ENCODE peak calls at places on chromosomes 16 and 17, in ten cellular contexts. Q is suprapubic skin, H is sigmoid colon, E is HCT116, F is ovary, D is uterus, W is esophagus muscularis mucosa, R is mucosa of descending colon, L is HL-60, M is AG10803. X is an unnamed sample.

GRCh38 chr16:31221357-31222160 is 4.6 kb upstream of the PYDC1 start:
- DNase-seq in Q (no peak), H (no peak), E (no peak), F (no peak), D (no peak), W (no peak), R (no peak), L (peak; percentile 70), M (no peak), X (no peak)

GRCh38 chr16:1309888-1310831 is 724 bp downstream of the UBE2I start:
- DNase-seq in Q (no peak), H (peak; percentile 89), E (no peak), F (peak; percentile 87), D (peak; percentile 74), W (no peak), R (peak; percentile 56), L (peak; percentile 53), M (peak; percentile 48), X (no peak)

GRCh38 chr16:85555549-85556455 is 57.3 kb upstream of the GSE1 start:
- DNase-seq in Q (no peak), H (no peak), E (no peak), F (peak; percentile 73), D (peak; percentile 55), W (no peak), R (peak; percentile 78), L (peak; percentile 40), M (peak; percentile 57), X (no peak)

GRCh38 chr17:44599298-44600175 is 42.3 kb downstream of the FZD2 start:
- DNase-seq in Q (no peak), H (no peak), E (no peak), F (peak; percentile 90), D (peak; percentile 85), W (no peak), R (peak; percentile 44), L (no peak), M (peak; percentile 75), X (no peak)

GRCh38 chr16:8708546-8708945 is 34.1 kb downstream of the ABAT start:
- DNase-seq in Q (no peak), H (no peak), E (no peak), F (no peak), D (no peak), W (no peak), R (no peak), L (no peak), M (no peak), X (no peak)

GRCh38 chr17:80722656-80723055 is 178.0 kb downstream of the RPTOR start:
- DNase-seq in Q (no peak), H (no peak), E (no peak), F (no peak), D (no peak), W (no peak), R (no peak), L (no peak), M (peak; percentile 22), X (no peak)

GRCh38 chr16:57115504-57116182 is 23.3 kb downstream of the CPNE2 start:
- DNase-seq in Q (no peak), H (peak; percentile 78), E (no peak), F (peak; percentile 80), D (peak; percentile 53), W (no peak), R (peak; percentile 50), L (peak; percentile 15), M (no peak), X (peak; percentile 90)

GRCh38 chr17:57655564-57655963 is 89.5 kb downstream of the CCDC182 start:
- DNase-seq in Q (no peak), H (no peak), E (no peak), F (no peak), D (no peak), W (no peak), R (no peak), L (no peak), M (no peak), X (no peak)

GRCh38 chr16:65377131-65377649 is 255.3 kb upstream of the CDH11 start:
- DNase-seq in Q (no peak), H (no peak), E (no peak), F (no peak), D (no peak), W (no peak), R (no peak), L (no peak), M (no peak), X (no peak)

GRCh38 chr17:39705786-39706348 is 6.0 kb downstream of the ERBB2 start:
- DNase-seq in Q (no peak), H (no peak), E (peak; percentile 60), F (no peak), D (no peak), W (no peak), R (peak; percentile 79), L (no peak), M (no peak), X (no peak)

GRCh38 chr16:74724820-74725549 is 24.3 kb upstream of the MLKL start:
- DNase-seq in Q (no peak), H (no peak), E (no peak), F (peak; percentile 56), D (no peak), W (no peak), R (no peak), L (no peak), M (no peak), X (peak; percentile 93)

DNA sequence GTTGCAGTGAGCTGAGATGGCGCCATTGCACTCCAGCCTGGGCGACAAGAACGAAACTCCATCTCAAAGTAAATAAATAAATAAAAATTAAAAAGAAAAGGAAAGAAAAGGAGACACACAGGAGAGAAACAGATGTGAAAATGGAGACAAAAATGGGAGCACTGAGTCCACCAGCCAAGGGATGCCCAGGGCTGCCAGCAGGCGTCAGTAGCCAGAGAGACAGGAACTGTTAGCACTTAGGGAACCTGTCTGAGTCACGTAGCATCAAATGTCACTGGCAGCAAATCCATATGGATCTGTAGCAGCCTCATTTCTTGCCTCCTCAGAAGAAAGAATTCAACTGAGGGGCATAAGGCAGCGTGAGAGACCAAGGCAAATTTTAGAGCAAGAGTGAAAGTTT is 79.7 kb downstream of the CYLD start:
- DNase-seq in Q (no peak), H (no peak), E (peak; percentile 16), F (no peak), D (no peak), W (no peak), R (no peak), L (no peak), M (no peak), X (no peak)
- TF ChIP-seq CTCF in Q (no peak), H (no peak), E (no peak), F (no peak), D (no peak), W (no peak), R (no peak), L (no peak), M (peak; percentile 14), X (no peak)

GRCh38 chr16:67392301-67393059 is 818 bp downstream of the TPPP3 start:
- DNase-seq in Q (peak; percentile 64), H (peak; percentile 61), E (no peak), F (peak; percentile 33), D (no peak), W (no peak), R (no peak), L (no peak), M (no peak), X (no peak)
- H3K4me3 ChIP-seq in Q (peak overlapping the region; percentile 52), H (peak overlapping the region; percentile 50), E (no peak overlapping the region), F (peak overlapping the region; percentile 32), D (peak overlapping the region; percentile 28), W (peak overlapping the region; percentile 62), R (no peak overlapping the region), L (no peak overlapping the region), M (peak overlapping the region; percentile 39), X (peak overlapping the region; percentile 55)

DNA sequence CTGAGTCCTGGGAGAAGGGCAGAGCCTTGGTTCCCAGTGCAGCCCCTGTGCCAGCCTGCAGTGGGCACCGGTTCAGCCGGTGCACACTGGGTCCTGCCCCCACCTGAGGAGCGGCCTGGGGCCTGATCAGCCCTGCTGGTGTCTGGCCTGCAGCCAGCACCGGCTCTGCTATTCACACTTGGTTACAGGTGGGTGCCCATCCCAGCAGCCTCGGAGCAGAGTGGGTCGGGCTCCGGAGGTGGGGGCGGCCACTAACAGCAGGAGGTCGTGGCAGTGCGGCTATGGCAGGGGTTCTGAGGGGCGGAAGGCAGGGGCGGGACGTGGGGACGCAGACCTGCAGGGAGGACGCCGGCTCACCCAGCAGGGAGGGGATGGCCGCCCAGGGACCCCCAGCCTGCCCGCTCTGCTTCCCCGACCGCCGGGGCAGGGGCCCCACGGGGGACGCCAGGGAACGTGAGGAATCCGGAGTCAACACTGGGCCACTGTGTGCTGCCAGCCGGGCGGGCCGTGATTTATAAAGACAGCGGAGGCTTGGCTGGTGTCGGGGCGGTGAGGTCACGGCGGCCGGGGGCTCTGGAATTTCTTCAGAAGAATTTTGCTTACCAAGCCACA is 20.3 kb downstream of the METRNL start:
- DNase-seq in Q (no peak), H (no peak), E (no peak), F (peak; percentile 68), D (no peak), W (no peak), R (peak; percentile 44), L (no peak), M (peak; percentile 74), X (no peak)
- TF ChIP-seq CTCF in Q (no peak), H (no peak), E (no peak), F (no peak), D (no peak), W (no peak), R (no peak), L (no peak), M (no peak), X (no peak)

GRCh38 chr16:88651989-88652762 is 1.3 kb upstream of the CYBA start:
- DNase-seq in Q (peak; percentile 68), H (no peak), E (no peak), F (no peak), D (no peak), W (no peak), R (no peak), L (no peak), M (no peak), X (no peak)
- H3K4me3 ChIP-seq in Q (no peak overlapping the region), H (no peak overlapping the region), E (peak overlapping the region; percentile 99), F (no peak overlapping the region), D (no peak overlapping the region), W (no peak overlapping the region), R (no peak overlapping the region), L (no peak overlapping the region), M (no peak overlapping the region), X (no peak overlapping the region)

DNA sequence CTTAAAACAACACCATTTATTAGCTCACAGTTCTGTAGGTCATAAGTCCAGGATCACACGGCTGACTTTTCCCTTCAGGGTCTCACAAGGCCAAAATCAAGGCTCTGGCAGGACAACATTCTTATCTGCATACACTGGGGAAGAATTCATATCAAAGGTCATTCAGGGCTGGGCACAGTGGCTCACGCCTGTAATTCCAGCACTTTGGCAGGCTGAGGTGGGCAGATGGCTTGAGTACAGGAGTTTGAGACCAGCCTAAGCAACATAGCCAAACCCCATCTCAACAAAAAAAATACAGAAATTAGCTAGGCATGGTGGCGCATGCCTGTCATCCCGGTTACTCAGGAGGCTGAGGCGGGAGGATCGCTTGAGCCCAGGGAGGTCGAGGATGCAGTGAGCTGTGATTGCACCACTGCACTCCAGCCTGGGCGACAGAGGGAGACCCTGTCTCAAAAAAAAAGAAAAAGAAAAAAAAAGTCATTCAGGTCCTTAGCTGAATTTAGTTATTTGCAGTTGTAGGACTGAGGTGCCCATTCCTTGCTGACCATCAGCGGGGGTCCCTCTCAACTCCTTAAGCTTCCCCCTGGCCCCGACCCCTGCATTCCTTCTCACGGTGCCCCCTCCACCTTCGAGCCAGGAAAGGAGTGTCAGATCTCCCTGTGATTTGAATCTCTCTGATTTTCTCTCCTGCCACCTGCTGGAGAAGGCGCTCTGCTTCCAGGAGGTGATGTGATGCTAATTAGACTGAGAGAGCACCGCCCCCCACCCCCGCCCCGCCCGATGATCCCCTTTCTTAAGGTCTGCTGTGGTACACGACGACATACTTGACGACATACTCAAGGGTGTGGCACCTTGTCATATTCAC is 91.8 kb upstream of the CLEC18A start:
- DNase-seq in Q (no peak), H (no peak), E (peak; percentile 33), F (no peak), D (no peak), W (no peak), R (peak; percentile 82), L (no peak), M (no peak), X (no peak)
- TF ChIP-seq CTCF in Q (no peak), H (no peak), E (no peak), F (no peak), D (peak; percentile 24), W (peak; percentile 49), R (no peak), L (no peak), M (peak; percentile 11), X (peak; percentile 28)

X was measured in dorsolateral prefrontal cortex.